ENCODE peak calls at places on chromosomes 5 and 9, in ten cellular contexts. J is heart right ventricle, T is esophagus squamous epithelium, W is neuronal stem cell, C is tibial nerve, K is psoas muscle, V is heart left ventricle, L is right lobe of liver, G is GM23248, U is Peyer's patch. M is an unnamed sample.

GRCh38 chr5:171157775-171158174 is 151.3 kb upstream of the TLX3 start:
- DNase-seq in J (no peak), T (no peak), W (no peak), C (no peak), K (no peak), V (no peak), L (no peak), G (no peak), U (no peak), M (no peak)

GRCh38 chr9:97970106-97970505 is 13.0 kb upstream of the ANP32B start:
- DNase-seq in J (no peak), T (no peak), W (no peak), C (no peak), K (no peak), V (no peak), L (no peak), G (no peak), U (no peak), M (no peak)

GRCh38 chr5:65481171-65481575 is 547 bp downstream of the ADAMTS6 start:
- DNase-seq in J (no peak), T (no peak), W (no peak), C (no peak), K (no peak), V (no peak), L (no peak), G (peak; percentile 44), U (no peak), M (peak; percentile 14)

GRCh38 chr5:153352685-153353219 is 137.7 kb upstream of the GRIA1 start:
- DNase-seq in J (no peak), T (no peak), W (no peak), C (no peak), K (no peak), V (no peak), L (no peak), G (peak; percentile 10), U (no peak), M (no peak)

GRCh38 chr5:75324791-75325190 is 12.2 kb upstream of the HMGCR start:
- DNase-seq in J (no peak), T (no peak), W (no peak), C (no peak), K (no peak), V (no peak), L (no peak), G (no peak), U (no peak), M (no peak)

GRCh38 chr5:1661311-1661710 is 137.6 kb upstream of the LPCAT1 start:
- DNase-seq in J (no peak), T (no peak), W (no peak), C (no peak), K (peak; percentile 40), V (no peak), L (no peak), G (no peak), U (peak; percentile 26), M (no peak)

GRCh38 chr5:151555760-151556576 is 35.2 kb downstream of the FAT2 start:
- DNase-seq in J (no peak), T (no peak), W (no peak), C (no peak), K (no peak), V (no peak), L (no peak), G (no peak), U (peak; percentile 2), M (no peak)

GRCh38 chr5:3605298-3606010 is 9.8 kb downstream of the IRX1 start:
- DNase-seq in J (no peak), T (no peak), W (no peak), C (no peak), K (no peak), V (no peak), L (no peak), G (peak; percentile 44), U (no peak), M (no peak)

GRCh38 chr9:5442400-5443011 is 4.8 kb upstream of the PLGRKT start:
- DNase-seq in J (no peak), T (no peak), W (peak; percentile 11), C (no peak), K (no peak), V (no peak), L (peak; percentile 61), G (peak; percentile 76), U (peak; percentile 74), M (no peak)

GRCh38 chr9:89886281-89886700 is 281.5 kb downstream of the GADD45G start:
- DNase-seq in J (no peak), T (no peak), W (no peak), C (no peak), K (no peak), V (no peak), L (no peak), G (no peak), U (no peak), M (no peak)

GRCh38 chr9:114653556-114654159 is 3.9 kb downstream of the TEX53 start:
- DNase-seq in J (no peak), T (no peak), W (peak; percentile 75), C (peak; percentile 63), K (no peak), V (peak; percentile 59), L (peak; percentile 68), G (peak; percentile 84), U (peak; percentile 91), M (peak; percentile 74)

GRCh38 chr9:114656301-114656700 is 1.3 kb downstream of the TEX53 start:
- DNase-seq in J (no peak), T (no peak), W (no peak), C (no peak), K (no peak), V (no peak), L (no peak), G (no peak), U (no peak), M (no peak)

GRCh38 chr9:114657705-114658104 is at the start of gene TEX53:
- DNase-seq in J (no peak), T (no peak), W (no peak), C (no peak), K (no peak), V (no peak), L (no peak), G (no peak), U (no peak), M (no peak)

GRCh38 chr9:114652776-114653555 is 4.6 kb downstream of the TEX53 start:
- DNase-seq in J (no peak), T (no peak), W (no peak), C (no peak), K (no peak), V (peak; percentile 1), L (peak; percentile 39), G (peak; percentile 86), U (no peak), M (no peak)

DNA sequence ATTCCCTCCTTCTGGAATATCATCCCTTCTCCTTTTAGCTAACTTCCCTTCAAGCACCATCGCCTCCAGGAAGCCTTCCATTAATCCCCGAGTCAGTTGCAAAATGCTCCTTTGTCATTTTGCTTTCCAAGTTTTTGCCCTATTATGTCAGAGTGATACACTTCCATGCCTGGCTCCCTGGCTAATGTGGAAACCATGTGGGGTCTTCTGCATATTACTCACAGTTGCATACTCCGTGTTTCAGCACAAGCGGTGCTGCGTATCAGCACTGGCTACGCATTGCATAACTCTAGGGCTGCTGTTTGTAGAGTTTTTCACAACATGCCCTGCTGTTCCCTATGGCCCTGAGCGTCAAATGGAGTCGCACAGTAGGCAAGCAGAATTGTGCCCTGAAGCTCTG is 1.9 kb downstream of the TEX53 start:
- DNase-seq in J (no peak), T (no peak), W (no peak), C (no peak), K (no peak), V (no peak), L (no peak), G (peak; percentile 89), U (no peak), M (no peak)
- H3K4me1 ChIP-seq in J (no peaks in the 10 kb centered on the region), T (no peaks in the 10 kb centered on the region), W (peaks cover 2% of the 10 kb centered on the region), C (no peaks in the 10 kb centered on the region), K (no peaks in the 10 kb centered on the region), V (no peaks in the 10 kb centered on the region), L (no peaks in the 10 kb centered on the region), G (peaks cover 13% of the 10 kb centered on the region), U (peaks cover 3% of the 10 kb centered on the region), M (peaks cover 10% of the 10 kb centered on the region)

GRCh38 chr5:158552241-158552640 is 547.5 kb downstream of the EBF1 start:
- DNase-seq in J (no peak), T (no peak), W (no peak), C (no peak), K (no peak), V (no peak), L (no peak), G (no peak), U (no peak), M (no peak)
- H3K27ac ChIP-seq in J (no peak overlapping the region), T (peak overlapping the region; percentile 68), W (no peak overlapping the region), C (no peak overlapping the region), K (no peak overlapping the region), V (peak overlapping the region; percentile 73), L (no peak overlapping the region), G (no peak overlapping the region), U (no peak overlapping the region), M (no peak overlapping the region)

GRCh38 chr5:123397538-123397937 is 25.7 kb downstream of the CEP120 start:
- DNase-seq in J (no peak), T (no peak), W (no peak), C (no peak), K (no peak), V (no peak), L (no peak), G (no peak), U (no peak), M (no peak)
- H3K36me3 ChIP-seq in J (no peaks in the 10 kb centered on the region), T (peaks cover 2% of the 10 kb centered on the region), W (peaks cover 4% of the 10 kb centered on the region), C (peaks cover 78% of the 10 kb centered on the region), K (peaks cover 56% of the 10 kb centered on the region), V (peaks cover 3% of the 10 kb centered on the region), L (peaks cover 20% of the 10 kb centered on the region), G (peaks cover 17% of the 10 kb centered on the region), U (peaks cover 52% of the 10 kb centered on the region), M (peaks cover 22% of the 10 kb centered on the region)

GRCh38 chr9:85586684-85587083 is 155.1 kb downstream of the AGTPBP1 start:
- DNase-seq in J (no peak), T (no peak), W (no peak), C (no peak), K (no peak), V (no peak), L (no peak), G (no peak), U (no peak), M (no peak)
- H3K4me1 ChIP-seq in J (no peaks in the 10 kb centered on the region), T (no peaks in the 10 kb centered on the region), W (no peaks in the 10 kb centered on the region), C (no peaks in the 10 kb centered on the region), K (no peaks in the 10 kb centered on the region), V (no peaks in the 10 kb centered on the region), L (no peaks in the 10 kb centered on the region), G (no peaks in the 10 kb centered on the region), U (no peaks in the 10 kb centered on the region), M (no peaks in the 10 kb centered on the region)

DNA sequence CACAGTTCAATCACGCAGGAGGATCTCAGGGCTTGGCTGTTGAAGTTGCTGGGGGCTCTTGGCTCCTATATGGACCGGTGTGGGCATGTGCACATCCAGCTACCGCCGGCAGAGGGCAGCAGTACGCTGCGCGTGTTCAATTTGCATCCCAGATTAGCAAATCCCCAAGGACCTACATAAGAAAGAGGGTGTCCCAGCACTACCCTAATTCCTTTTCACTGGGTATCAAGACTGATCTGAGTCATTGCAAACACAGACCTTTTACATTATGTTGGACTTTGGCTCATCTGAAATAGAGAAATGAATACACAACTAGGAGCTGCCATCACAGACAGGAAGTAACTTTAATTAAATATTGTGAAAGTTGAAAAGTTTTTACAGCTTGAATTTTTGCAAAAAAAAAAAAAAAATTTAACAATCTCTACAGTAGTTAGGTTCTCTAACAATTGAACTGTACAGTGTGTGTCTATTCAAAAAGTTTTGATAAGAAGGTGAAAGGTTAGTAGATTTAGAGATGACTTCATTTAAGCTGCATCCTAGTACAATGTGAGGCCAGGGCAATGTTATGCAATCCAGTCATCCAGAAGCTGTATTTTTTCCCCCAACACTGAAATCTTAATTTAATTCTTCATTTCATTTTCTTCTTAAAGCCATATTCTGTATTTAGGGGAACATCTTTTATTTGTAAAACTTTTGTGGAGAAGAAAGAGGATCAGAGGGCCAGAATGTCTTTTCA is 404.0 kb downstream of the EBF1 start:
- DNase-seq in J (peak; percentile 79), T (no peak), W (peak; percentile 81), C (peak; percentile 66), K (peak; percentile 78), V (peak; percentile 74), L (peak; percentile 78), G (peak; percentile 92), U (peak; percentile 90), M (peak; percentile 46)
- H3K27ac ChIP-seq in J (no peak overlapping the region), T (peak overlapping the region; percentile 43), W (no peak overlapping the region), C (peak overlapping the region; percentile 23), K (no peak overlapping the region), V (peak overlapping the region; percentile 40), L (no peak overlapping the region), G (peak overlapping the region; percentile 7), U (no peak overlapping the region), M (no peak overlapping the region)

M was measured in CD8-positive, alpha-beta memory T cell.